ENCODE peak calls at places on chromosomes 13 and 19, in nine cellular contexts. I is HEK293T; N is neuronal stem cell; V is NCI-H510A; A is breast epithelium; C is aorta; Z is activated T-cell treated with anti-CD3 and anti-CD28 coated beads, Interleukin-2, amount 50 U/mL, for 72 hours; Y is stimulated activated CD4-positive, alpha-beta T cell treated with anti-CD3 and anti-CD28 coated beads, Interleukin-15, amount 100 ng/mL, for 24 hours; S is gastrocnemius medialis. E is an unnamed sample.

GRCh38 chr13:44141213-44141724 is 232.4 kb upstream of the SERP2 start:
- DNase-seq in I (peak), N (no peak), V (no peak), A (no peak), C (no peak), Z (peak), Y (no peak), S (no peak), E (no peak)

GRCh38 chr13:67063036-67063435 is 167.1 kb downstream of the PCDH9 start:
- DNase-seq in I (peak), N (no peak), V (no peak), A (no peak), C (no peak), Z (no peak), Y (no peak), S (no peak), E (no peak)

GRCh38 chr19:16285769-16286564 is 38.7 kb upstream of the KLF2 start:
- DNase-seq in I (no peak), N (peak), V (no peak), A (no peak), C (peak), Z (no peak), Y (no peak), S (no peak), E (no peak)

GRCh38 chr13:88068316-88068715 is 397.1 kb downstream of the SLITRK5 start:
- DNase-seq in I (no peak), N (no peak), V (no peak), A (no peak), C (no peak), Z (no peak), Y (no peak), S (no peak), E (no peak)

GRCh38 chr19:53916004-53916403 is 6.9 kb downstream of the CACNG7 start:
- DNase-seq in I (no peak), N (no peak), V (no peak), A (no peak), C (no peak), Z (no peak), Y (no peak), S (no peak), E (no peak)

GRCh38 chr19:48102870-48103751 is 7.5 kb downstream of the PLA2G4C start:
- DNase-seq in I (peak), N (peak), V (no peak), A (no peak), C (no peak), Z (peak), Y (peak), S (no peak), E (no peak)

GRCh38 chr13:110816500-110816899 is 98.4 kb downstream of the ANKRD10 start:
- DNase-seq in I (no peak), N (no peak), V (no peak), A (no peak), C (no peak), Z (no peak), Y (no peak), S (no peak), E (no peak)

GRCh38 chr19:48390188-48391099 is 907 bp downstream of the KDELR1 start:
- DNase-seq in I (peak), N (no peak), V (peak), A (peak), C (peak), Z (peak), Y (peak), S (no peak), E (no peak)

GRCh38 chr13:110711778-110712070 is 1.8 kb upstream of the ING1 start:
- DNase-seq in I (no peak), N (no peak), V (no peak), A (no peak), C (no peak), Z (no peak), Y (no peak), S (no peak), E (no peak)

GRCh38 chr13:44934724-44935123 is 54.5 kb downstream of the NUFIP1 start:
- DNase-seq in I (no peak), N (no peak), V (no peak), A (no peak), C (no peak), Z (no peak), Y (no peak), S (no peak), E (no peak)

GRCh38 chr19:13718733-13719132 is 45.6 kb upstream of the MRI1 start:
- DNase-seq in I (no peak), N (peak), V (peak), A (no peak), C (peak), Z (no peak), Y (no peak), S (no peak), E (no peak)

GRCh38 chr13:35954207-35954560 is 177.0 kb downstream of the DCLK1 start:
- DNase-seq in I (no peak), N (no peak), V (no peak), A (no peak), C (no peak), Z (no peak), Y (no peak), S (no peak), E (no peak)

GRCh38 chr19:38024991-38025716 is 118.1 kb downstream of the SIPA1L3 start:
- DNase-seq in I (no peak), N (no peak), V (peak), A (no peak), C (no peak), Z (no peak), Y (no peak), S (no peak), E (no peak)

GRCh38 chr19:48271531-48272151 is 1.8 kb downstream of the ZNF114 start:
- DNase-seq in I (no peak), N (peak), V (no peak), A (no peak), C (peak), Z (peak), Y (peak), S (no peak), E (no peak)

GRCh38 chr19:11736696-11737095 is 2.0 kb downstream of the ZNF823 start:
- DNase-seq in I (no peak), N (no peak), V (no peak), A (no peak), C (peak), Z (peak), Y (peak), S (peak), E (no peak)

GRCh38 chr19:39745645-39746044 is 7.8 kb upstream of the CLC start:
- DNase-seq in I (no peak), N (no peak), V (no peak), A (no peak), C (no peak), Z (no peak), Y (no peak), S (no peak), E (no peak)

E was measured in GM12864.